ENCODE peak calls at places on chromosomes 1 and 21, in eight cellular contexts. One of them, this sample, is unnamed.

GRCh38 chr1:150971583-150972416 is 2.8 kb downstream of the CERS2 start:
- DNase-seq in cardiac muscle cell: peak
- DNase-seq in fibroblast of villous mesenchyme: peak
- DNase-seq in osteoblast: peak
- DNase-seq in psoas muscle: no peak
- DNase-seq in dorsolateral prefrontal cortex: no peak
- DNase-seq in GM06990: no peak
- DNase-seq in adrenal gland: peak
- DNase-seq in this sample: no peak

GRCh38 chr1:221904319-221904718 is 162.4 kb upstream of the DUSP10 start:
- DNase-seq in dorsolateral prefrontal cortex: no peak
- DNase-seq in GM06990: no peak
- DNase-seq in cardiac muscle cell: no peak
- DNase-seq in adrenal gland: no peak
- DNase-seq in fibroblast of villous mesenchyme: no peak
- DNase-seq in psoas muscle: no peak
- DNase-seq in osteoblast: no peak
- DNase-seq in this sample: no peak

GRCh38 chr1:10901091-10901893 is 104.8 kb upstream of the CASZ1 start:
- DNase-seq in adrenal gland: no peak
- DNase-seq in cardiac muscle cell: no peak
- DNase-seq in psoas muscle: peak
- DNase-seq in osteoblast: peak
- DNase-seq in dorsolateral prefrontal cortex: no peak
- DNase-seq in GM06990: no peak
- DNase-seq in fibroblast of villous mesenchyme: no peak
- DNase-seq in this sample: no peak

GRCh38 chr1:245086389-245086969 is 68.3 kb upstream of the KIF26B start:
- DNase-seq in GM06990: no peak
- DNase-seq in osteoblast: no peak
- DNase-seq in fibroblast of villous mesenchyme: peak
- DNase-seq in dorsolateral prefrontal cortex: no peak
- DNase-seq in psoas muscle: no peak
- DNase-seq in cardiac muscle cell: no peak
- DNase-seq in adrenal gland: no peak
- DNase-seq in this sample: peak

GRCh38 chr21:46189213-46189958 is 5.1 kb upstream of the SPATC1L start:
- DNase-seq in dorsolateral prefrontal cortex: peak
- DNase-seq in cardiac muscle cell: no peak
- DNase-seq in osteoblast: peak
- DNase-seq in GM06990: no peak
- DNase-seq in psoas muscle: peak
- DNase-seq in adrenal gland: peak
- DNase-seq in fibroblast of villous mesenchyme: peak
- DNase-seq in this sample: peak

GRCh38 chr1:24251501-24251900 is 64.4 kb upstream of the IFNLR1 start:
- DNase-seq in psoas muscle: no peak
- DNase-seq in cardiac muscle cell: no peak
- DNase-seq in adrenal gland: no peak
- DNase-seq in dorsolateral prefrontal cortex: no peak
- DNase-seq in fibroblast of villous mesenchyme: no peak
- DNase-seq in GM06990: no peak
- DNase-seq in osteoblast: no peak
- DNase-seq in this sample: no peak

GRCh38 chr1:227919916-227920315 is 27.8 kb downstream of the WNT9A start:
- DNase-seq in GM06990: no peak
- DNase-seq in osteoblast: peak
- DNase-seq in cardiac muscle cell: no peak
- DNase-seq in psoas muscle: peak
- DNase-seq in dorsolateral prefrontal cortex: no peak
- DNase-seq in adrenal gland: no peak
- DNase-seq in fibroblast of villous mesenchyme: no peak
- DNase-seq in this sample: no peak

GRCh38 chr1:100188617-100189016 is 10.6 kb upstream of the LRRC39 start:
- DNase-seq in cardiac muscle cell: no peak
- DNase-seq in GM06990: peak
- DNase-seq in fibroblast of villous mesenchyme: peak
- DNase-seq in dorsolateral prefrontal cortex: no peak
- DNase-seq in adrenal gland: peak
- DNase-seq in psoas muscle: no peak
- DNase-seq in osteoblast: peak
- DNase-seq in this sample: peak

GRCh38 chr1:9311029-9311428 is 18.3 kb downstream of the SPSB1 start:
- DNase-seq in adrenal gland: no peak
- DNase-seq in dorsolateral prefrontal cortex: no peak
- DNase-seq in fibroblast of villous mesenchyme: no peak
- DNase-seq in psoas muscle: no peak
- DNase-seq in GM06990: no peak
- DNase-seq in cardiac muscle cell: no peak
- DNase-seq in osteoblast: peak
- DNase-seq in this sample: no peak

GRCh38 chr1:101330427-101331130 is 93.8 kb downstream of the S1PR1 start:
- DNase-seq in dorsolateral prefrontal cortex: no peak
- DNase-seq in osteoblast: no peak
- DNase-seq in cardiac muscle cell: no peak
- DNase-seq in adrenal gland: no peak
- DNase-seq in fibroblast of villous mesenchyme: no peak
- DNase-seq in GM06990: no peak
- DNase-seq in psoas muscle: no peak
- DNase-seq in this sample: no peak

GRCh38 chr1:9010781-9011323 is 15.4 kb downstream of the SLC2A7 start:
- DNase-seq in osteoblast: peak
- DNase-seq in psoas muscle: no peak
- DNase-seq in dorsolateral prefrontal cortex: no peak
- DNase-seq in fibroblast of villous mesenchyme: no peak
- DNase-seq in GM06990: no peak
- DNase-seq in adrenal gland: peak
- DNase-seq in cardiac muscle cell: no peak
- DNase-seq in this sample: no peak

GRCh38 chr1:30880631-30881155 is 27.9 kb downstream of the SDC3 start:
- DNase-seq in fibroblast of villous mesenchyme: no peak
- DNase-seq in adrenal gland: no peak
- DNase-seq in GM06990: no peak
- DNase-seq in cardiac muscle cell: no peak
- DNase-seq in psoas muscle: no peak
- DNase-seq in dorsolateral prefrontal cortex: no peak
- DNase-seq in osteoblast: peak
- DNase-seq in this sample: no peak

GRCh38 chr1:9341301-9341845 is 48.7 kb downstream of the SPSB1 start:
- DNase-seq in psoas muscle: no peak
- DNase-seq in osteoblast: no peak
- DNase-seq in dorsolateral prefrontal cortex: no peak
- DNase-seq in fibroblast of villous mesenchyme: no peak
- DNase-seq in cardiac muscle cell: no peak
- DNase-seq in GM06990: no peak
- DNase-seq in adrenal gland: no peak
- DNase-seq in this sample: no peak

GRCh38 chr1:28915036-28915895 is 897 bp downstream of the EPB41 start:
- DNase-seq in dorsolateral prefrontal cortex: no peak
- DNase-seq in fibroblast of villous mesenchyme: no peak
- DNase-seq in osteoblast: peak
- DNase-seq in GM06990: peak
- DNase-seq in cardiac muscle cell: peak
- DNase-seq in adrenal gland: peak
- DNase-seq in psoas muscle: no peak
- DNase-seq in this sample: peak

GRCh38 chr21:44749116-44749758 is 37.9 kb upstream of the TSPEAR start:
- DNase-seq in dorsolateral prefrontal cortex: peak
- DNase-seq in osteoblast: peak
- DNase-seq in cardiac muscle cell: no peak
- DNase-seq in GM06990: no peak
- DNase-seq in fibroblast of villous mesenchyme: no peak
- DNase-seq in adrenal gland: no peak
- DNase-seq in psoas muscle: peak
- DNase-seq in this sample: no peak

GRCh38 chr1:39230261-39231190 is 26.0 kb downstream of the MACF1 start:
- DNase-seq in adrenal gland: peak
- DNase-seq in GM06990: peak
- DNase-seq in osteoblast: peak
- DNase-seq in psoas muscle: no peak
- DNase-seq in fibroblast of villous mesenchyme: no peak
- DNase-seq in cardiac muscle cell: peak
- DNase-seq in dorsolateral prefrontal cortex: no peak
- DNase-seq in this sample: no peak

DNA sequence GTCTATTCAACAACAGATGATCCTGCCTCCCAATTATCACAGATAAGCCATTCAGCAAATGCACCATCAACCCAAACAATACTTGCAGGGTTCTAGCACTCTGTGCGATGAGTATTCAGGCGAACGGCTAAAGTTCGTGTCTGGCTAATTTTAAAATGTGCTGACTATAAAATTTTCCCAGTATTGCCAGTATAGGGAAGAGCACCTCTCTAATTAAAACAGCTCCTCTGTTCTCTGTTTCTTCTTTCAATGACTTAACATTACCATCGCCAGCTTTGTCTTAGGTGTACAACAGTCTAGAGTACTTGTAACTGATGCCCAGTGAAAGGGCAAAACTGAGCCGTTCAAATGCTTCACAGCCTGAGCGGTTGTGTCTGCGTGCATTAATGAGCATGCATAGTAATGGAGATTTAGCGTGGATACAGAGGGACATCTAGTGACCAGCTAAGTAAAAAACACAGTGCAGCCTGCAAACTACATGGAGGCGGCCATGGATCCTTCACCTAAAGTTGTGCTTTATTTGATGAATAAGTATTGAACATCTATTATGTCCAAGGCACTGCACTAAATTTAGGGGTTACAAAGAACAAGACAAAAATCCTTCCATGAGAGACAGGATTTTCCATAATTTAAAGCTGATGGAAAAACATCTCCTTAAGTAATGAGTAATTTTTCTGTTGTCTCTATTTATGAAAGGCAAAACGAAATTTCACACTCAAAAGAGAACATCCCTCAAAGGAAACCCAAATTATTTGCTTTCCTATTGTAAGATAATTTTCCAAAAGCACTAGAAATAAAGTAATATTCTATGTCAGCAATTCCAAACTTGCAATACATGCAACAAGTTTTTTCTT is 120.0 kb downstream of the SETD4 start:
- DNase-seq in fibroblast of villous mesenchyme: peak
- DNase-seq in osteoblast: no peak
- DNase-seq in cardiac muscle cell: peak
- DNase-seq in psoas muscle: peak
- DNase-seq in dorsolateral prefrontal cortex: no peak
- DNase-seq in adrenal gland: peak
- DNase-seq in GM06990: no peak
- DNase-seq in this sample: peak
- TF ChIP-seq CTCF in fibroblast of villous mesenchyme: peak
- TF ChIP-seq CTCF in osteoblast: peak
- TF ChIP-seq CTCF in cardiac muscle cell: peak
- TF ChIP-seq CTCF in psoas muscle: peak
- TF ChIP-seq CTCF in dorsolateral prefrontal cortex: peak
- TF ChIP-seq CTCF in adrenal gland: peak
- TF ChIP-seq CTCF in GM06990: peak
- TF ChIP-seq CTCF in this sample: peak

GRCh38 chr1:172763088-172763487 is 104.2 kb downstream of the FASLG start:
- DNase-seq in osteoblast: no peak
- DNase-seq in adrenal gland: no peak
- DNase-seq in GM06990: no peak
- DNase-seq in fibroblast of villous mesenchyme: no peak
- DNase-seq in dorsolateral prefrontal cortex: no peak
- DNase-seq in psoas muscle: no peak
- DNase-seq in cardiac muscle cell: no peak
- DNase-seq in this sample: no peak

GRCh38 chr1:172770081-172770480 is 111.2 kb downstream of the FASLG start:
- DNase-seq in dorsolateral prefrontal cortex: no peak
- DNase-seq in adrenal gland: no peak
- DNase-seq in cardiac muscle cell: no peak
- DNase-seq in psoas muscle: no peak
- DNase-seq in GM06990: no peak
- DNase-seq in fibroblast of villous mesenchyme: no peak
- DNase-seq in osteoblast: no peak
- DNase-seq in this sample: no peak

GRCh38 chr1:172764378-172764777 is 105.5 kb downstream of the FASLG start:
- DNase-seq in osteoblast: no peak
- DNase-seq in cardiac muscle cell: no peak
- DNase-seq in adrenal gland: peak
- DNase-seq in psoas muscle: no peak
- DNase-seq in GM06990: no peak
- DNase-seq in dorsolateral prefrontal cortex: no peak
- DNase-seq in fibroblast of villous mesenchyme: no peak
- DNase-seq in this sample: peak

GRCh38 chr1:172762087-172762486 is 103.2 kb downstream of the FASLG start:
- DNase-seq in GM06990: no peak
- DNase-seq in osteoblast: no peak
- DNase-seq in dorsolateral prefrontal cortex: no peak
- DNase-seq in fibroblast of villous mesenchyme: no peak
- DNase-seq in psoas muscle: no peak
- DNase-seq in cardiac muscle cell: no peak
- DNase-seq in adrenal gland: no peak
- DNase-seq in this sample: no peak

GRCh38 chr1:172766462-172766861 is 107.6 kb downstream of the FASLG start:
- DNase-seq in psoas muscle: no peak
- DNase-seq in cardiac muscle cell: no peak
- DNase-seq in osteoblast: no peak
- DNase-seq in dorsolateral prefrontal cortex: no peak
- DNase-seq in adrenal gland: peak
- DNase-seq in GM06990: no peak
- DNase-seq in fibroblast of villous mesenchyme: no peak
- DNase-seq in this sample: no peak
- H3K4me3 ChIP-seq in psoas muscle: no peak
- H3K4me3 ChIP-seq in cardiac muscle cell: no peak
- H3K4me3 ChIP-seq in osteoblast: no peak
- H3K4me3 ChIP-seq in dorsolateral prefrontal cortex: no peak
- H3K4me3 ChIP-seq in adrenal gland: no peak
- H3K4me3 ChIP-seq in GM06990: no peak
- H3K4me3 ChIP-seq in fibroblast of villous mesenchyme: no peak
- H3K4me3 ChIP-seq in this sample: no peak

GRCh38 chr1:46248122-46248920 is 758 bp downstream of the RAD54L start:
- DNase-seq in adrenal gland: peak
- DNase-seq in fibroblast of villous mesenchyme: no peak
- DNase-seq in psoas muscle: peak
- DNase-seq in cardiac muscle cell: peak
- DNase-seq in osteoblast: peak
- DNase-seq in GM06990: peak
- DNase-seq in dorsolateral prefrontal cortex: no peak
- DNase-seq in this sample: no peak
- TF ChIP-seq CTCF in adrenal gland: no peak
- TF ChIP-seq CTCF in fibroblast of villous mesenchyme: no peak
- TF ChIP-seq CTCF in psoas muscle: no peak
- TF ChIP-seq CTCF in cardiac muscle cell: no peak
- TF ChIP-seq CTCF in osteoblast: no peak
- TF ChIP-seq CTCF in GM06990: peak
- TF ChIP-seq CTCF in dorsolateral prefrontal cortex: no peak
- TF ChIP-seq CTCF in this sample: no peak

GRCh38 chr1:111748618-111749337 is 6.9 kb upstream of the DDX20 start:
- DNase-seq in osteoblast: no peak
- DNase-seq in fibroblast of villous mesenchyme: no peak
- DNase-seq in dorsolateral prefrontal cortex: no peak
- DNase-seq in psoas muscle: no peak
- DNase-seq in adrenal gland: no peak
- DNase-seq in GM06990: no peak
- DNase-seq in cardiac muscle cell: peak
- DNase-seq in this sample: no peak
- H3K4me3 ChIP-seq in osteoblast: no peak
- H3K4me3 ChIP-seq in fibroblast of villous mesenchyme: no peak
- H3K4me3 ChIP-seq in dorsolateral prefrontal cortex: no peak
- H3K4me3 ChIP-seq in psoas muscle: no peak
- H3K4me3 ChIP-seq in adrenal gland: no peak
- H3K4me3 ChIP-seq in GM06990: no peak
- H3K4me3 ChIP-seq in cardiac muscle cell: no peak
- H3K4me3 ChIP-seq in this sample: no peak

This sample was measured in choroid plexus epithelial cell.